ENCODE peak calls at places on chromosomes 5 and 9, in six cellular contexts. I is HCT116, R is GM23248, K is PC-3, J is SK-N-SH, T is MM.1S. Q is an unnamed sample. For H3K9me2, the result is how much of the 10 kb centered on the place peaks cover.

GRCh38 chr5:91383956-91384300 is 811 bp upstream of the ARRDC3 start:
- DNase-seq in I (no peak), R (peak), K (no peak), J (no peak), T (peak), Q (peak)

GRCh38 chr5:6439588-6440550 is 8.8 kb upstream of the UBE2QL1 start:
- DNase-seq in I (no peak), R (peak), K (peak), J (no peak), T (peak), Q (no peak)

GRCh38 chr5:158478139-158478538 is 619.2 kb upstream of the CLINT1 start:
- DNase-seq in I (no peak), R (no peak), K (no peak), J (no peak), T (no peak), Q (no peak)

GRCh38 chr5:6525910-6526309 is 77.3 kb downstream of the UBE2QL1 start:
- DNase-seq in I (peak), R (peak), K (peak), J (peak), T (peak), Q (no peak)

GRCh38 chr9:75239176-75239575 is 150.9 kb downstream of the OSTF1 start:
- DNase-seq in I (no peak), R (peak), K (peak), J (no peak), T (no peak), Q (no peak)

GRCh38 chr5:110063640-110064592 is 374.2 kb downstream of the MAN2A1 start:
- DNase-seq in I (no peak), R (peak), K (peak), J (no peak), T (no peak), Q (no peak)

GRCh38 chr5:159874308-159874707 is 42.0 kb upstream of the ADRA1B start:
- DNase-seq in I (no peak), R (peak), K (peak), J (no peak), T (no peak), Q (no peak)

GRCh38 chr9:34158362-34158869 is 20.4 kb upstream of the UBAP1 start:
- DNase-seq in I (no peak), R (peak), K (peak), J (no peak), T (no peak), Q (no peak)

GRCh38 chr9:138020120-138020794 is 142.7 kb downstream of the CACNA1B start:
- DNase-seq in I (no peak), R (no peak), K (no peak), J (peak), T (no peak), Q (no peak)

GRCh38 chr5:83321656-83322055 is 149.9 kb upstream of the VCAN start:
- DNase-seq in I (no peak), R (peak), K (peak), J (no peak), T (no peak), Q (no peak)

GRCh38 chr5:79568632-79569190 is 43.5 kb upstream of the TENT2 start:
- DNase-seq in I (no peak), R (no peak), K (no peak), J (no peak), T (no peak), Q (no peak)

GRCh38 chr9:106717686-106718085 is 145.3 kb upstream of the ZNF462 start:
- DNase-seq in I (peak), R (peak), K (peak), J (no peak), T (no peak), Q (no peak)

GRCh38 chr9:77896269-77897245 is 135.1 kb downstream of the GNAQ start:
- DNase-seq in I (no peak), R (no peak), K (no peak), J (peak), T (no peak), Q (no peak)

GRCh38 chr5:126812199-126812570 is 35.2 kb downstream of the LMNB1 start:
- DNase-seq in I (no peak), R (no peak), K (no peak), J (no peak), T (no peak), Q (no peak)

GRCh38 chr9:38362912-38363588 is 29.5 kb upstream of the ALDH1B1 start:
- DNase-seq in I (peak), R (peak), K (peak), J (peak), T (peak), Q (peak)

GRCh38 chr5:180611140-180611850 is 20.0 kb upstream of the SCGB3A1 start:
- DNase-seq in I (no peak), R (no peak), K (peak), J (peak), T (no peak), Q (no peak)

GRCh38 chr9:7439355-7439978 is 360.1 kb downstream of the DMAC1 start:
- DNase-seq in I (no peak), R (peak), K (peak), J (no peak), T (no peak), Q (no peak)

GRCh38 chr9:4339783-4340335 is 40.0 kb upstream of the GLIS3 start:
- DNase-seq in I (no peak), R (peak), K (peak), J (no peak), T (no peak), Q (no peak)

GRCh38 chr9:82894961-82895902 is 167.7 kb downstream of the RASEF start:
- DNase-seq in I (no peak), R (no peak), K (no peak), J (peak), T (no peak), Q (no peak)

GRCh38 chr9:82891321-82891720 is 171.6 kb downstream of the RASEF start:
- DNase-seq in I (no peak), R (no peak), K (no peak), J (no peak), T (no peak), Q (no peak)

GRCh38 chr9:82890401-82890800 is 172.5 kb downstream of the RASEF start:
- DNase-seq in I (no peak), R (no peak), K (no peak), J (no peak), T (no peak), Q (no peak)

GRCh38 chr9:82890865-82891264 is 172.1 kb downstream of the RASEF start:
- DNase-seq in I (no peak), R (no peak), K (no peak), J (no peak), T (no peak), Q (no peak)

DNA sequence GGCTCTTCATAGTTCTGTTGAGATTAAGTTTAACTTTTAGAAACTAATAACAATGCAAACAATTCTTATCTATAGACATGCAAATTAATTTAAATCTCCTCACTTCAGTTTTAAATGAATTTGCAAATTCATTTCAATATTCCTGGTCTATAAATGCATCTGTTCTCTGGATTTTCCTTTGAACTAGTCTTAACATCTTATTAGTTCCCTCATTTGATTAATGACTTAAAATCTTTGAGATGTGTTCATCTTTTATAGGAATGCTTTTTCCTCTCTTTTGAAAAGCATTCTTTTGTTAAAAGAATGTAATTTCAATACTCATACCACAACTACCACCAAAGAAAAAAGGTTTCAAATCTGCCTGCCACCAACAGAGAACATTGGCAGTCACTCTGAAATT is 169.4 kb downstream of the RASEF start:
- DNase-seq in I (no peak), R (no peak), K (no peak), J (no peak), T (no peak), Q (no peak)
- H3K9me2 ChIP-seq in I (under half), R (under half), K (under half), J (under half), T (under half), Q (under half)

GRCh38 chr5:170337055-170337454 is 39.5 kb upstream of the LCP2 start:
- DNase-seq in I (no peak), R (no peak), K (no peak), J (no peak), T (no peak), Q (no peak)

GRCh38 chr5:170338272-170338671 is 40.7 kb upstream of the LCP2 start:
- DNase-seq in I (no peak), R (no peak), K (no peak), J (no peak), T (no peak), Q (no peak)

GRCh38 chr5:170339780-170340167 is 42.2 kb upstream of the LCP2 start:
- DNase-seq in I (no peak), R (no peak), K (no peak), J (no peak), T (no peak), Q (no peak)

GRCh38 chr5:170341545-170341944 is 44.0 kb upstream of the LCP2 start:
- DNase-seq in I (no peak), R (no peak), K (no peak), J (no peak), T (no peak), Q (no peak)

GRCh38 chr5:170338933-170339779 is 41.6 kb upstream of the LCP2 start:
- DNase-seq in I (peak), R (no peak), K (no peak), J (no peak), T (peak), Q (peak)
- H2AFZ ChIP-seq in I (no peak), R (no peak), K (no peak), J (no peak), T (no peak), Q (no peak)

GRCh38 chr5:9288234-9288633 is 257.6 kb downstream of the SEMA5A start:
- DNase-seq in I (no peak), R (peak), K (no peak), J (no peak), T (no peak), Q (no peak)
- H3K9ac ChIP-seq in I (no peak), R (no peak), K (no peak), J (no peak), T (no peak), Q (no peak)

DNA sequence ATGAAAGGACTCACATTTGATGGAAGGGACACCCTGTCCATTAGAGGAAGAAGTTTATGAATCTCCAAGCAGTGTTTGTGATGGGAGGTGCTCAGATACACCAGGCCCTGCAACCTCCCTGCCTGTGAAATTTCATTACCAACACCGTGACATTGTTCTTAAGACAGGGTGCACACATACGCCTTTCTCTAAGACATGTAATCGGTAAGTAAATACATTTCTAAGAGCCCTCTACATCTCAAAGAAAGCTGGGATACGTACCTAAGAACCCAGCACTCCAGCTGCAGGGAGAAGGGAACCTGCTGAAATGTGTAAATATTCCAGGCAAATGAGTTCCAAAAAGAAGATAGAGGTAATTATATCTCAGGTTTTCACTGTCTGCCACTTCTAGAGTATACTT is 125.0 kb upstream of the APC start:
- DNase-seq in I (no peak), R (no peak), K (no peak), J (no peak), T (no peak), Q (no peak)
- H3K9me2 ChIP-seq in I (under half), R (under half), K (under half), J (under half), T (under half), Q (under half)

GRCh38 chr5:96199713-96200183 is 233.3 kb downstream of the PCSK1 start:
- DNase-seq in I (no peak), R (no peak), K (no peak), J (no peak), T (no peak), Q (no peak)

GRCh38 chr5:96196890-96197289 is 235.2 kb upstream of the ELL2 start:
- DNase-seq in I (no peak), R (peak), K (no peak), J (no peak), T (no peak), Q (no peak)

GRCh38 chr5:96197359-96197758 is 235.7 kb downstream of the PCSK1 start:
- DNase-seq in I (no peak), R (no peak), K (no peak), J (no peak), T (no peak), Q (no peak)

GRCh38 chr5:96200611-96201010 is 232.4 kb downstream of the PCSK1 start:
- DNase-seq in I (no peak), R (no peak), K (no peak), J (no peak), T (no peak), Q (no peak)

GRCh38 chr5:96198673-96199072 is 234.4 kb downstream of the PCSK1 start:
- DNase-seq in I (no peak), R (no peak), K (no peak), J (no peak), T (no peak), Q (no peak)
- H2AFZ ChIP-seq in I (no peak), R (no peak), K (no peak), J (peak), T (no peak), Q (no peak)

GRCh38 chr9:136335296-136336155 is 8.2 kb downstream of the GPSM1 start:
- DNase-seq in I (no peak), R (no peak), K (no peak), J (no peak), T (no peak), Q (no peak)
- H3K9ac ChIP-seq in I (no peak), R (no peak), K (no peak), J (no peak), T (no peak), Q (no peak)

Q was measured in Karpas-422.